ENCODE peak calls at places on chromosomes 2 and 18, in nine cellular contexts. X, E, S, R, W, K, Q, M and C are unnamed samples.

GRCh38 chr2:11406492-11407381 is 59.2 kb downstream of the E2F6 start:
- DNase-seq in X (no peak), E (peak; percentile 91), S (no peak), R (no peak), W (no peak), K (no peak), Q (peak; percentile 35), M (peak; percentile 40), C (peak; percentile 79)

GRCh38 chr2:192741889-192742288 is 547.2 kb upstream of the TMEFF2 start:
- DNase-seq in X (no peak), E (no peak), S (no peak), R (no peak), W (no peak), K (no peak), Q (peak; percentile 66), M (no peak), C (peak; percentile 19)

GRCh38 chr2:236628981-236629605 is 59.5 kb downstream of the ACKR3 start:
- DNase-seq in X (no peak), E (no peak), S (no peak), R (no peak), W (no peak), K (no peak), Q (no peak), M (no peak), C (no peak)

GRCh38 chr18:9017900-9018217 is 84.6 kb upstream of the NDUFV2 start:
- DNase-seq in X (no peak), E (no peak), S (no peak), R (no peak), W (no peak), K (no peak), Q (no peak), M (no peak), C (peak; percentile 81)

GRCh38 chr2:72112421-72112820 is 35.2 kb downstream of the CYP26B1 start:
- DNase-seq in X (no peak), E (peak; percentile 19), S (no peak), R (no peak), W (no peak), K (no peak), Q (no peak), M (no peak), C (peak; percentile 36)

GRCh38 chr2:10387033-10387432 is 61.1 kb downstream of the ODC1 start:
- DNase-seq in X (no peak), E (no peak), S (no peak), R (no peak), W (peak; percentile 21), K (no peak), Q (no peak), M (no peak), C (no peak)

GRCh38 chr2:11750422-11750821 is 4.0 kb downstream of the LPIN1 start:
- DNase-seq in X (no peak), E (no peak), S (no peak), R (no peak), W (peak; percentile 33), K (peak; percentile 80), Q (no peak), M (no peak), C (no peak)

GRCh38 chr18:57915848-57916596 is 112.9 kb upstream of the ATP8B1 start:
- DNase-seq in X (no peak), E (peak; percentile 57), S (peak; percentile 84), R (peak; percentile 16), W (no peak), K (no peak), Q (no peak), M (peak; percentile 38), C (peak; percentile 51)

GRCh38 chr2:86543335-86543734 is 19.9 kb downstream of the CHMP3 start:
- DNase-seq in X (no peak), E (no peak), S (no peak), R (no peak), W (no peak), K (no peak), Q (no peak), M (no peak), C (no peak)

GRCh38 chr18:48408111-48408726 is 964 bp downstream of the ZBTB7C start:
- DNase-seq in X (no peak), E (peak; percentile 13), S (no peak), R (no peak), W (no peak), K (no peak), Q (peak; percentile 36), M (no peak), C (no peak)

GRCh38 chr2:30204281-30204680 is 27.1 kb upstream of the LBH start:
- DNase-seq in X (no peak), E (no peak), S (no peak), R (no peak), W (peak; percentile 56), K (no peak), Q (no peak), M (no peak), C (no peak)

GRCh38 chr18:79460445-79461300 is 64.9 kb downstream of the NFATC1 start:
- DNase-seq in X (no peak), E (no peak), S (no peak), R (no peak), W (no peak), K (no peak), Q (no peak), M (no peak), C (no peak)

GRCh38 chr2:127516031-127516430 is 10.3 kb downstream of the IWS1 start:
- DNase-seq in X (no peak), E (peak; percentile 51), S (peak; percentile 67), R (peak; percentile 25), W (no peak), K (no peak), Q (no peak), M (peak; percentile 59), C (peak; percentile 68)

GRCh38 chr2:101763496-101764333 is 66.2 kb downstream of the MAP4K4 start:
- DNase-seq in X (no peak), E (no peak), S (no peak), R (no peak), W (no peak), K (no peak), Q (no peak), M (no peak), C (no peak)

GRCh38 chr2:15770606-15771005 is 169.7 kb upstream of the MYCN start:
- DNase-seq in X (no peak), E (no peak), S (no peak), R (no peak), W (no peak), K (no peak), Q (no peak), M (no peak), C (no peak)

GRCh38 chr2:83055338-83056010 is 1403.6 kb downstream of the SUCLG1 start:
- DNase-seq in X (no peak), E (peak; percentile 87), S (no peak), R (no peak), W (no peak), K (no peak), Q (no peak), M (no peak), C (peak; percentile 93)

GRCh38 chr2:27809761-27810241 is 38.3 kb downstream of the MRPL33 start:
- DNase-seq in X (no peak), E (peak; percentile 78), S (no peak), R (no peak), W (no peak), K (no peak), Q (no peak), M (no peak), C (peak; percentile 90)

GRCh38 chr2:53568463-53568862 is 199.1 kb upstream of the CHAC2 start:
- DNase-seq in X (no peak), E (peak; percentile 6), S (no peak), R (no peak), W (no peak), K (no peak), Q (no peak), M (no peak), C (peak; percentile 15)

GRCh38 chr2:229032596-229033234 is 238.4 kb downstream of the PID1 start:
- DNase-seq in X (no peak), E (no peak), S (no peak), R (no peak), W (no peak), K (no peak), Q (no peak), M (no peak), C (peak; percentile 19)

GRCh38 chr2:26691881-26692813 is at the start of gene KCNK3:
- DNase-seq in X (no peak), E (peak; percentile 40), S (no peak), R (peak; percentile 16), W (peak; percentile 71), K (peak; percentile 17), Q (peak; percentile 83), M (peak; percentile 43), C (peak; percentile 11)

GRCh38 chr2:36635194-36635593 is 37.2 kb upstream of the FEZ2 start:
- DNase-seq in X (no peak), E (no peak), S (peak; percentile 7), R (no peak), W (no peak), K (no peak), Q (no peak), M (no peak), C (no peak)

GRCh38 chr18:36829362-36830140 is 624 bp downstream of the KIAA1328 start:
- DNase-seq in X (no peak), E (peak; percentile 32), S (peak; percentile 70), R (no peak), W (no peak), K (no peak), Q (no peak), M (no peak), C (no peak)

GRCh38 chr2:233480490-233481202 is 85.9 kb downstream of the USP40 start:
- DNase-seq in X (no peak), E (peak; percentile 12), S (no peak), R (no peak), W (peak; percentile 4), K (no peak), Q (no peak), M (peak; percentile 52), C (peak; percentile 27)